ENCODE peak calls at places on chromosomes 5 and 9, in nine cellular contexts. X, W, M, F, D, S, N, U and K are unnamed samples.

GRCh38 chr5:60455589-60455988 is 244.4 kb downstream of the DEPDC1B start:
- DNase-seq in X (no peak), W (no peak), M (no peak), F (no peak), D (peak; percentile 7), S (no peak), N (no peak), U (no peak), K (no peak)

GRCh38 chr9:71921190-71921814 is 9.9 kb downstream of the C9orf85 start:
- DNase-seq in X (no peak), W (no peak), M (no peak), F (no peak), D (no peak), S (no peak), N (peak; percentile 46), U (no peak), K (no peak)

GRCh38 chr5:95022967-95023695 is 261.8 kb downstream of the MCTP1 start:
- DNase-seq in X (no peak), W (peak; percentile 42), M (no peak), F (peak; percentile 53), D (no peak), S (no peak), N (peak; percentile 4), U (peak; percentile 15), K (no peak)

GRCh38 chr9:6024035-6024554 is 8.7 kb upstream of the RANBP6 start:
- DNase-seq in X (no peak), W (peak; percentile 19), M (no peak), F (peak; percentile 9), D (peak; percentile 26), S (no peak), N (peak; percentile 37), U (no peak), K (peak; percentile 47)

GRCh38 chr5:132812949-132813598 is at the start of gene SOWAHA:
- DNase-seq in X (no peak), W (no peak), M (no peak), F (peak; percentile 7), D (no peak), S (no peak), N (no peak), U (no peak), K (peak; percentile 50)

GRCh38 chr9:3682186-3682585 is 156.4 kb upstream of the RFX3 start:
- DNase-seq in X (no peak), W (no peak), M (no peak), F (no peak), D (no peak), S (no peak), N (no peak), U (no peak), K (no peak)

GRCh38 chr5:84088996-84089395 is 295.7 kb downstream of the EDIL3 start:
- DNase-seq in X (no peak), W (no peak), M (no peak), F (peak; percentile 64), D (peak; percentile 37), S (no peak), N (peak; percentile 63), U (peak; percentile 34), K (no peak)

GRCh38 chr5:51567636-51568035 is 184.4 kb downstream of the ISL1 start:
- DNase-seq in X (no peak), W (no peak), M (no peak), F (no peak), D (peak; percentile 82), S (no peak), N (no peak), U (no peak), K (no peak)

GRCh38 chr5:5422819-5423515 is 490 bp downstream of the ICE1 start:
- DNase-seq in X (no peak), W (no peak), M (no peak), F (no peak), D (peak; percentile 4), S (peak; percentile 27), N (no peak), U (no peak), K (no peak)

DNA sequence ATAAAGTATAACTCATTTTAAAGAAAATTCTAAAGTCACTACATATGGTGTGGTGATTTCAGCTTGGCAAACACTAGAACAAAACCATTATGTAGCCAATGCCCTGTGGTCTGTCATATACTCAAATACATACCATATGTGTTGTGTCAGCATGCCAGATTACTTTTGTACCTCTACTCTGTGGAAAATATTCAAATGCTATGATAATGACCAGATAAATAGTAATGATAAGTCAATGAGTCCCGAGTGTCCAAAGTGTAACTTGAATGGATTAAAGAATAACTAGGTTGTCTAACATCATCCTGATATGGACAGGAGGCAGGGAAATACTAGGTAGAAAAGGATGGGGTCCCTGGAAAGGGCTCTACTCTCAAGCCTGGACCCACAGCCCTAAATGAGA is 58.0 kb upstream of the IL6ST start:
- DNase-seq in X (no peak), W (no peak), M (no peak), F (no peak), D (no peak), S (no peak), N (no peak), U (peak; percentile 30), K (no peak)
- TF ChIP-seq CTCF in X (no peak), W (no peak), M (no peak), F (no peak), D (no peak), S (no peak), N (no peak), U (no peak), K (no peak)

DNA sequence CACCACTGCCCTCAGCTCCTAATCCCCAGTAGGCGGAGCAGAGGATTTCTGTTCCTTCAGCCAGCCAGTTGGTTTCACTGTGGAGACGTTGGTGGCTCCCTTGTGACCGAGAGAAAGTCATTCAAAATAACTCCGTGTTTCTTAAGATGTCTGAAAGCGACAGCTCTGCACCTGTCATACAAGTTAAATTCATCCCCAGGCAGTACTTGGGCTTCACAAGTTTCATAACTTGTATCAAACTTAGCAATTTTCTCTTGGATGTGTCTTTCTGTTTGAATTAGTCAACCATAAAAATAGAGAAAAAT is 410 bp upstream of the CDKN2B start:
- DNase-seq in X (no peak), W (no peak), M (no peak), F (no peak), D (no peak), S (no peak), N (no peak), U (no peak), K (no peak)
- TF ChIP-seq CTCF in X (peak; percentile 4), W (no peak), M (no peak), F (no peak), D (no peak), S (no peak), N (peak; percentile 24), U (peak; percentile 48), K (no peak)

DNA sequence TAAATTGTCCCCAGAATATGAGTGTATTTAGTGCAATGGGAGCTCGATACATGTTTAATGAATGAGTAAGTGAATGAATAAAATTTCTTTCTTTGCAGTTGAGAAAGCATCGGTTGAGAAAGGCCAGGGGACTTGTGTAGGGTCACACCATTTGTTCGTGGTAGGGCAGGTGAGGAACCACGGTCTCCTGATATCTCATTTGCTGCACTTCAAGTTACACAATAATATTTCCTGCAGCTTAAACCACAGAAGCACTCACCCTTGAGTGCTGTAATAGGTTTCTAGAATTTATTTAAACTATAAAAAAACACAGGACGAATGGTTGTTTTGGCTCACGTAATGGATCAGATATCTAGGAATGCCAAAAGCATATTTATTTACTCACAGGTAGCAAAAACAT is 429.8 kb downstream of the SPATA31D1 start:
- DNase-seq in X (no peak), W (no peak), M (no peak), F (no peak), D (peak; percentile 34), S (no peak), N (peak; percentile 7), U (peak; percentile 64), K (no peak)
- TF ChIP-seq CTCF in X (no peak), W (no peak), M (no peak), F (no peak), D (no peak), S (no peak), N (no peak), U (no peak), K (no peak)

DNA sequence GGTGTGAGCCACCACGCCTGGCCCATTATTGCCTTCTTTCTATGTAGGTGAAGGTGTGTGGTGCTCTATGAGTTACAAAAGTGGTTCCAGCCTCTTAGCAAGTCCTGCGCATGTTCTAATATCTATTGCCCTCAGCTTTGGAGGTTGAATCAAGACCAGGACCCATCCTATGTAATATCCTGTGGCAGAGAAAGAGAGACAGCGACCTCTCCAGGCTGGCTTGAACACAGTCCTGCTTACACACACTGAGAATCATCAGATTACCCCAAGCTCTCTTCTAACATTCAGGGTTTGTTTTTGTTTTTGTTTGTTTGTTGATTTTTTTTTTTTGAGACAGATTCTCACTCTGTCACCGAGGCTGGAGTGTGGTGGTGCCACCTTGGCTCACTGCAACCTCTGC is 94.7 kb upstream of the OSMR start:
- DNase-seq in X (no peak), W (no peak), M (no peak), F (peak; percentile 16), D (no peak), S (no peak), N (peak; percentile 7), U (no peak), K (no peak)
- TF ChIP-seq CTCF in X (no peak), W (peak; percentile 28), M (no peak), F (peak; percentile 18), D (no peak), S (no peak), N (peak; percentile 51), U (peak; percentile 31), K (no peak)